ENCODE peak calls at places on chromosomes 1 and 21, in six cellular contexts. Q, E, U, V, G and M are unnamed samples.

GRCh38 chr21:32412998-32413504 is 545 bp downstream of the EVA1C start:
- DNase-seq in E (peak), U (peak), Q (peak), V (peak), G (peak), M (peak)

GRCh38 chr1:155081472-155082300 is 3.0 kb downstream of the EFNA3 start:
- DNase-seq in V (no peak), G (no peak), E (peak), Q (no peak), U (peak), M (peak)

GRCh38 chr1:193176788-193177187 is 9.6 kb downstream of the B3GALT2 start:
- DNase-seq in Q (no peak), G (no peak), E (no peak), U (no peak), V (no peak), M (no peak)

GRCh38 chr1:47023268-47024137 is at the start of gene CYP4X1:
- DNase-seq in U (no peak), Q (no peak), V (peak), G (peak), E (no peak), M (peak)

GRCh38 chr21:38938343-38938742 is 132.6 kb downstream of the ETS2 start:
- DNase-seq in V (peak), E (peak), Q (no peak), U (peak), G (no peak), M (peak)

GRCh38 chr1:230049731-230050130 is 17.3 kb upstream of the GALNT2 start:
- DNase-seq in G (no peak), U (no peak), V (no peak), Q (no peak), E (no peak), M (no peak)

GRCh38 chr21:33937931-33938339 is 22.3 kb upstream of the ATP5PO start:
- DNase-seq in U (no peak), V (no peak), E (no peak), G (no peak), Q (peak), M (no peak)

GRCh38 chr1:2885001-2885400 is 83.5 kb upstream of the TTC34 start:
- DNase-seq in U (no peak), V (no peak), E (no peak), Q (no peak), G (no peak), M (no peak)

GRCh38 chr1:54144366-54144765 is 8.4 kb downstream of the CDCP2 start:
- DNase-seq in V (no peak), G (no peak), Q (no peak), E (no peak), U (no peak), M (no peak)

GRCh38 chr21:41630249-41630648 is 122.3 kb upstream of the TMPRSS2 start:
- DNase-seq in E (peak), V (no peak), U (no peak), G (no peak), Q (no peak), M (no peak)

GRCh38 chr1:171116676-171117075 is 26.0 kb downstream of the FMO3 start:
- DNase-seq in V (no peak), Q (no peak), E (peak), G (no peak), U (no peak), M (no peak)

GRCh38 chr1:198788561-198789064 is 149.8 kb downstream of the PTPRC start:
- DNase-seq in E (peak), V (peak), U (peak), Q (no peak), G (no peak), M (peak)

GRCh38 chr1:71343686-71344416 is 263.0 kb upstream of the ZRANB2 start:
- DNase-seq in E (no peak), Q (no peak), V (peak), G (no peak), U (no peak), M (peak)

GRCh38 chr1:99603699-99604595 is 42.0 kb upstream of the PALMD start:
- DNase-seq in V (no peak), U (no peak), E (peak), Q (no peak), G (no peak), M (no peak)